ENCODE peak calls at places on chromosome 3, in eight cellular contexts. W is body of pancreas, P is GM06990, U is brain microvascular endothelial cell, N is AG04449, O is astrocyte of the spinal cord, S is HCT116, J is psoas muscle. A is an unnamed sample.

GRCh38 chr3:95334461-95334860 is 1271.6 kb downstream of the NSUN3 start:
- DNase-seq in P (no peak), S (no peak), N (no peak), O (no peak), W (no peak), J (no peak), U (no peak), A (no peak)

GRCh38 chr3:11470031-11470853 is 173.5 kb downstream of the VGLL4 start:
- DNase-seq in P (no peak), S (no peak), J (no peak), W (no peak), N (no peak), O (no peak), U (no peak), A (no peak)

GRCh38 chr3:128763967-128764366 is 38.0 kb downstream of the RAB7A start:
- DNase-seq in W (no peak), J (peak), S (no peak), O (no peak), U (no peak), P (no peak), N (no peak), A (no peak)

GRCh38 chr3:188830955-188831354 is 340.8 kb upstream of the TPRG1 start:
- DNase-seq in S (no peak), J (no peak), N (no peak), U (no peak), P (no peak), W (no peak), O (no peak), A (no peak)

GRCh38 chr3:138786788-138787276 is 47.9 kb downstream of the PIK3CB start:
- DNase-seq in N (peak), S (no peak), O (peak), U (peak), J (no peak), W (no peak), P (no peak), A (no peak)

GRCh38 chr3:140188285-140188684 is 253.3 kb downstream of the CLSTN2 start:
- DNase-seq in O (no peak), J (peak), P (no peak), W (peak), N (no peak), S (no peak), U (no peak), A (no peak)

GRCh38 chr3:177811111-177811510 is 613.8 kb upstream of the TBL1XR1 start:
- DNase-seq in W (no peak), N (no peak), O (no peak), S (no peak), J (no peak), P (peak), U (no peak), A (no peak)

GRCh38 chr3:52834871-52835501 is at the start of gene MUSTN1:
- DNase-seq in J (peak), W (no peak), P (no peak), N (no peak), S (no peak), U (no peak), O (peak), A (no peak)

GRCh38 chr3:38102073-38102844 is 34.7 kb downstream of the ACAA1 start:
- DNase-seq in S (no peak), J (no peak), N (no peak), P (no peak), U (no peak), W (no peak), O (no peak), A (no peak)

GRCh38 chr3:126466886-126467610 is 8.6 kb downstream of the ZXDC start:
- DNase-seq in U (no peak), J (peak), P (no peak), W (no peak), N (no peak), O (no peak), S (no peak), A (no peak)

GRCh38 chr3:156762631-156763185 is 63.4 kb upstream of the LEKR1 start:
- DNase-seq in W (no peak), S (no peak), J (no peak), P (no peak), U (peak), O (peak), N (peak), A (no peak)

GRCh38 chr3:130539005-130539404 is 22.0 kb downstream of the COL6A6 start:
- DNase-seq in S (peak), U (peak), J (no peak), W (peak), P (no peak), N (no peak), O (peak), A (no peak)

GRCh38 chr3:106699093-106699492 is 678.1 kb upstream of the CCDC54 start:
- DNase-seq in W (no peak), O (no peak), N (no peak), J (no peak), U (no peak), P (no peak), S (no peak), A (no peak)

GRCh38 chr3:195356151-195357086 is 85.5 kb upstream of the XXYLT1 start:
- DNase-seq in W (no peak), P (no peak), S (no peak), U (no peak), N (no peak), O (peak), J (peak), A (no peak)

GRCh38 chr3:127796751-127797150 is 25.6 kb downstream of the MGLL start:
- DNase-seq in O (no peak), N (no peak), P (no peak), J (peak), S (no peak), W (no peak), U (no peak), A (no peak)

GRCh38 chr3:179806177-179806576 is 153.3 kb downstream of the USP13 start:
- DNase-seq in O (peak), P (no peak), W (peak), N (peak), U (no peak), J (no peak), S (no peak), A (no peak)

DNA sequence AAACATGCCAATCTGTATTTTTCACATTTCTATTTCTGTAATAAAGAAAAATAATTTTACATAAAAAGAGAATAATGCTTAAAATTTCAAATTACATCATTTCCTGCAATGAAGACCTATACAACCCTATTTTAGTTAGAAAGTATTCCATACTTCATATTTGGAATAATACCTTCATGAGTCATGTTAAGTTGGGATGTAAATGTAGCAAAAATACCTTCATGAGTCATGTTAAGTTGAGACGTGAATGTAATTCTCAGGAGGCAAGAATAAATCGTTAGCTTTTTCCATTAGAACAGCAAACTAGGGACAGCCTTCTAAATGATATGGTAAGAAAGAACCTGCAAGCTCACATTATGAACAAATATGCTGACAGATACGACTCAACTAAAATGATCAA is 91.9 kb downstream of the NAALADL2 start:
- DNase-seq in P (no peak), J (no peak), O (peak), N (peak), S (peak), W (no peak), U (peak), A (no peak)
- H3K4me3 ChIP-seq in P (no peak), J (no peak), O (no peak), N (no peak), S (no peak), W (no peak), U (no peak), A (no peak)

GRCh38 chr3:146523536-146523935 is 20.9 kb downstream of the PLSCR1 start:
- DNase-seq in W (no peak), S (no peak), O (no peak), J (no peak), N (no peak), P (no peak), U (no peak), A (no peak)

GRCh38 chr3:146519810-146520209 is 24.6 kb downstream of the PLSCR1 start:
- DNase-seq in S (no peak), P (no peak), W (no peak), U (no peak), J (no peak), N (no peak), O (no peak), A (no peak)

GRCh38 chr3:146517684-146518435 is 26.5 kb downstream of the PLSCR1 start:
- DNase-seq in O (no peak), W (peak), P (no peak), S (no peak), U (no peak), N (no peak), J (no peak), A (no peak)

GRCh38 chr3:146524961-146525360 is 19.4 kb downstream of the PLSCR1 start:
- DNase-seq in W (no peak), U (no peak), J (no peak), S (no peak), P (no peak), N (no peak), O (no peak), A (no peak)

GRCh38 chr3:146521356-146521755 is 23.1 kb downstream of the PLSCR1 start:
- DNase-seq in J (no peak), N (no peak), P (no peak), U (no peak), O (no peak), W (no peak), S (no peak), A (no peak)
- TF ChIP-seq CTCF in J (no peak), N (no peak), P (no peak), U (no peak), O (no peak), W (no peak), S (no peak), A (no peak)

GRCh38 chr3:192068464-192069254 is 607.7 kb downstream of the PYDC2 start:
- DNase-seq in J (no peak), P (no peak), N (no peak), W (no peak), U (no peak), S (no peak), O (no peak), A (no peak)
- H3K4me3 ChIP-seq in J (no peak), P (no peak), N (no peak), W (no peak), U (no peak), S (no peak), O (no peak), A (no peak)

GRCh38 chr3:49930922-49931321 is 1.3 kb upstream of the MON1A start:
- DNase-seq in S (peak), N (no peak), W (peak), O (no peak), P (no peak), J (no peak), U (no peak), A (no peak)
- TF ChIP-seq CTCF in S (peak), N (no peak), W (no peak), O (no peak), P (peak), J (no peak), U (no peak), A (no peak)

DNA sequence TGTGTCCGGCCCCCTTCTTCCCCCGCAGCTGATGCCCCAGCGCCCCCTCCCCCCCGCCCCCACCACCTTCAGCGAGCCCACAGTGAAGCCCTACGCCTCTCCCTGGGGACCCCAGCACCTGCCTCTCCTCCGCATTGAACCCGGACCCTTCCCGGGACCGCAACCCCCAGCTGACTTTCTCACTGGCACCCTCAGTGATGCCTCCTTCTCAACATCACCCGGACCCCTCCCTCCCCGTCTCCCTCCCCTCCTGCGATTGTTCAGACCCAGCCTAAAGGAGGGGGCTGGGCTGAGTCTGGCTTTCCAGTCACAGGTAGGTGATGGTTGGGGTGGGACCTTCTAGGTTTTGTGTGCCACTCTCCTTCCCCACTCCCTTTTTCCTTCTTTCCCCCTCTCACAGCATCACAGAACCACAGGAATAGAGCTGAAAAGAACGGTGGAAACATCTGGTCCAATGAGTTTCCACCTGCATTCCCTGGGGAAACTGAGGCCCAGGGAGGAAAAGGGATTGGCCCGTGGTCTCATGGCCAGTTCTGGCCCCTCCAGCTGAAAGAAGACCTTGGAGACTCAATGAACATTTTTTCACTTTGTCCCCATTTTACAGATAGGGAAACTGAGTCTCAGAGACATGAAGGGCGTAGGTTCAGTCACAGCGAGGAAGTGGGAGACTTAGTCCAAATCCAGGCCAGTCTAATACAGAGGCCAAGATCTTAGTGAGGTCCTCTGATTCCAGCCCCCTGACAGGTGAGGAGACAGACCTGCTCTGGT is 828 bp downstream of the CAND2 start:
- DNase-seq in P (no peak), W (no peak), J (no peak), O (no peak), S (no peak), N (no peak), U (no peak), A (no peak)
- H3K4me3 ChIP-seq in P (no peak), W (no peak), J (peak), O (peak), S (no peak), N (peak), U (peak), A (no peak)